ENCODE peak calls at places on chromosomes 1 and 21, in six cellular contexts. R is WTC11, O is NCI-H1694, C is left lung, F is fibroblast of lung, H is fibroblast of mammary gland. V is an unnamed sample.

GRCh38 chr1:234676103-234676594 is 66.2 kb upstream of the IRF2BP2 start:
- DNase-seq in H (peak; percentile 78), R (peak; percentile 80), F (peak; percentile 71), C (peak; percentile 85), O (peak; percentile 72), V (no peak)

GRCh38 chr1:33986389-33987095 is 122.7 kb downstream of the HMGB4 start:
- DNase-seq in C (no peak), O (no peak), H (peak; percentile 76), R (no peak), F (peak; percentile 16), V (no peak)

GRCh38 chr1:185912504-185912903 is 178.3 kb downstream of the HMCN1 start:
- DNase-seq in O (no peak), H (no peak), R (peak; percentile 38), C (no peak), F (no peak), V (no peak)

GRCh38 chr1:62198781-62199125 is 4.1 kb downstream of the L1TD1 start:
- DNase-seq in O (no peak), F (peak; percentile 20), H (peak; percentile 18), C (no peak), R (no peak), V (peak; percentile 4)

GRCh38 chr1:66286307-66286706 is 247.6 kb upstream of the SGIP1 start:
- DNase-seq in O (no peak), R (no peak), H (no peak), F (peak; percentile 57), C (no peak), V (no peak)

GRCh38 chr1:226682841-226683800 is 56.0 kb downstream of the ITPKB start:
- DNase-seq in O (no peak), C (no peak), F (no peak), R (no peak), H (no peak), V (no peak)

GRCh38 chr1:160124709-160125478 is 9.3 kb downstream of the ATP1A2 start:
- DNase-seq in R (no peak), O (no peak), C (no peak), H (peak; percentile 91), F (peak; percentile 98), V (no peak)

GRCh38 chr1:200673952-200674823 is 4.5 kb upstream of the DDX59 start:
- DNase-seq in C (no peak), F (peak; percentile 41), R (no peak), O (no peak), H (no peak), V (no peak)

GRCh38 chr1:221223281-221223680 is 344.0 kb downstream of the HLX start:
- DNase-seq in F (no peak), C (no peak), R (no peak), O (no peak), H (no peak), V (no peak)

GRCh38 chr1:187001198-187001904 is 172.6 kb downstream of the PLA2G4A start:
- DNase-seq in F (peak; percentile 85), R (no peak), C (no peak), O (no peak), H (peak; percentile 92), V (no peak)

GRCh38 chr1:32474954-32475353 is 10.1 kb downstream of the ZBTB8B start:
- DNase-seq in C (no peak), O (no peak), R (no peak), F (no peak), H (no peak), V (no peak)

GRCh38 chr1:41427022-41427942 is 57.2 kb downstream of the EDN2 start:
- DNase-seq in O (no peak), H (no peak), F (no peak), R (no peak), C (no peak), V (no peak)

GRCh38 chr1:218748071-218748470 is 402.9 kb downstream of the TGFB2 start:
- DNase-seq in R (no peak), H (peak; percentile 25), F (no peak), O (no peak), C (no peak), V (no peak)

GRCh38 chr21:21712761-21713558 is 714.8 kb downstream of the NCAM2 start:
- DNase-seq in F (peak; percentile 76), O (no peak), R (no peak), H (peak; percentile 73), C (no peak), V (no peak)

GRCh38 chr1:54340876-54341275 is 65.3 kb downstream of the SSBP3 start:
- DNase-seq in R (no peak), F (no peak), C (no peak), O (no peak), H (no peak), V (no peak)

GRCh38 chr1:110783292-110783918 is 89.5 kb upstream of the CD53 start:
- DNase-seq in H (peak; percentile 50), O (peak; percentile 51), C (no peak), F (peak; percentile 58), R (peak; percentile 23), V (no peak)

GRCh38 chr1:24392982-24393645 is 20.5 kb downstream of the STPG1 start:
- DNase-seq in H (no peak), R (no peak), C (no peak), F (no peak), O (no peak), V (no peak)

V was measured in suprapubic skin.